ENCODE peak calls at places on chromosomes 5 and 9, in eight cellular contexts. J is IMR-90, P is A549, X is osteoblast, A is kidney, Q is left ventricle myocardium inferior, L is stomach, M is OCI-LY7. E is an unnamed sample. For H3K9me3, the result is how much of the 10 kb centered on the place peaks cover.

GRCh38 chr5:41410307-41410706 is 100.1 kb downstream of the PLCXD3 start:
- DNase-seq in J (no peak), P (no peak), X (no peak), A (no peak), Q (no peak), L (no peak), M (no peak), E (no peak)

GRCh38 chr9:21710792-21711191 is 91.6 kb upstream of the MTAP start:
- DNase-seq in J (peak), P (no peak), X (no peak), A (no peak), Q (no peak), L (no peak), M (no peak), E (no peak)

GRCh38 chr9:127555830-127556820 is 56.0 kb upstream of the STXBP1 start:
- DNase-seq in J (peak), P (peak), X (peak), A (peak), Q (peak), L (peak), M (no peak), E (peak)

GRCh38 chr5:149452007-149452664 is 73.0 kb upstream of the IL17B start:
- DNase-seq in J (peak), P (no peak), X (peak), A (no peak), Q (peak), L (peak), M (peak), E (peak)

GRCh38 chr9:123191260-123191659 is 77.1 kb downstream of the STRBP start:
- DNase-seq in J (no peak), P (no peak), X (no peak), A (no peak), Q (no peak), L (no peak), M (no peak), E (no peak)

GRCh38 chr9:8600914-8601680 is 801.5 kb upstream of the DMAC1 start:
- DNase-seq in J (no peak), P (no peak), X (no peak), A (no peak), Q (no peak), L (no peak), M (no peak), E (no peak)

GRCh38 chr5:54135042-54135441 is 175.3 kb downstream of the ARL15 start:
- DNase-seq in J (peak), P (no peak), X (peak), A (no peak), Q (no peak), L (no peak), M (no peak), E (no peak)

GRCh38 chr5:31250201-31250600 is 56.7 kb downstream of the CDH6 start:
- DNase-seq in J (no peak), P (no peak), X (no peak), A (no peak), Q (no peak), L (no peak), M (no peak), E (no peak)

GRCh38 chr9:127877566-127877998 is at the start of gene AK1:
- DNase-seq in J (peak), P (no peak), X (peak), A (peak), Q (peak), L (peak), M (no peak), E (peak)

GRCh38 chr5:11251242-11251641 is 490.2 kb upstream of the DAP start:
- DNase-seq in J (peak), P (no peak), X (no peak), A (no peak), Q (no peak), L (no peak), M (no peak), E (no peak)

GRCh38 chr5:56272765-56273164 is 39.6 kb upstream of the ANKRD55 start:
- DNase-seq in J (no peak), P (no peak), X (no peak), A (no peak), Q (no peak), L (no peak), M (no peak), E (no peak)

GRCh38 chr5:73263001-73263710 is 90.2 kb downstream of the TMEM174 start:
- DNase-seq in J (no peak), P (no peak), X (no peak), A (no peak), Q (no peak), L (no peak), M (no peak), E (no peak)

GRCh38 chr9:126162611-126163381 is 163.8 kb upstream of the MVB12B start:
- DNase-seq in J (no peak), P (no peak), X (no peak), A (peak), Q (no peak), L (peak), M (no peak), E (peak)

GRCh38 chr5:116681334-116682013 is 106.9 kb upstream of the SEMA6A start:
- DNase-seq in J (no peak), P (no peak), X (no peak), A (no peak), Q (no peak), L (no peak), M (no peak), E (no peak)

GRCh38 chr9:114413909-114414308 is 26.1 kb upstream of the AKNA start:
- DNase-seq in J (peak), P (no peak), X (peak), A (no peak), Q (no peak), L (no peak), M (no peak), E (no peak)

GRCh38 chr5:56314536-56314935 is 81.4 kb upstream of the ANKRD55 start:
- DNase-seq in J (no peak), P (peak), X (peak), A (no peak), Q (peak), L (no peak), M (peak), E (no peak)

DNA sequence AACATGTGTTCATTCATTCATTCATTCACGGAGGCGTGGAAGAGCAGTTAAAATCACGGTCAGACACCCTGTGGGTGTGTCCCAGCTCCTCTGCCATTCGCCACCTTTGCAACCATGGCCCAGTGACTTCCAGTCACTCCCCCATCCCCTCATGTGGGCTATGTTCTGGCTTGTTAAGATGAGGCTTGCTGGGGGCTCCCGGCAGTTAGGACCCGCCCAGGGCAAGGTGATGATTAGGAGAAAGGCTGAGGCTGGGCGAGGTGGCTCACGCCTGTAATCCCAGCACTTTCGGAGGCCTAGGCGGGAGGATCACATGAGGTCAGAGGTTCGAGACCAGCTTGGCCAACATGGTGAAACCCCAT is 24.9 kb upstream of the PTGES start:
- DNase-seq in J (no peak), P (no peak), X (no peak), A (no peak), Q (no peak), L (no peak), M (no peak), E (no peak)
- TF ChIP-seq CTCF in J (no peak), P (no peak), X (no peak), A (no peak), Q (no peak), L (no peak), M (no peak), E (no peak)

DNA sequence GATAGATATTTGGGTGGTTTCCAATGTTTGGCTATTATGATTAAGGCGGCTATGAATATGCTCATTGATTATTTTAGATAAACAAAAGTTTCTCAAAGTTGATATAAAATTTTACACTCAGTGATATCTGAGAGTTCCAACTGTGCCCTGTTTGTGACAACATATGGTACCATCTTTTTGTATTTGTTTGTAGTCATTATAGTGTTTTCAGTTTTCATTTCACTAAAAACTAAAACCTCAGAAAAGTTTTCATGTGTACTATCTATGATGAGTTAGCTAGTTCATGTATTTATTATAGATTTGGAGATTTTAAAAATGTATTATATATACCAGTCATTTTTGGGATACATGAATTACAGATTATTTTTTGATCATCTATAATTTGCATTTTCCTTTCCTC is 1111.4 kb downstream of the CDH18 start:
- DNase-seq in J (no peak), P (no peak), X (no peak), A (no peak), Q (no peak), L (no peak), M (no peak), E (no peak)
- H3K9me3 ChIP-seq in J (under half), P (under half), X (under half), A (under half), Q (under half), L (under half), M (under half), E (under half)

DNA sequence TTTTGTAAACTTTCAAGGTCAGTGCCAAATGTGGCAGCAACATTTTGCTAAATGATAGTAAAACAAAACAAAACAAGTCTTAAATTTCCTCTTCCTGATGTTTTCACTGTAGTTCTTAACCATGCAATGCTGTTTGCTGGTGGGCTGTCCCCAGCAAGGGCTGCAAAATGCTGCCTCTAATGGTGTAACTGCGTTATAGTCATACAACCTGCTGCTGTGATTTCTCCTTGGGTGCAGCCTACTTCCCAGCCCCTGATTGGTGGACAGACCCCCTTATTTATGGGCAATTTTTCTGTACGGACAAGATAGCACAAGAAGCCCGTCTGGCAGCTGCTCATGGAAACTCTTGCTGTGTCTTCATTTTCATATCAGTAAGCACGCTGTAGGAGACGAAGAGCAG is 26.6 kb upstream of the PIP5K1B start:
- DNase-seq in J (peak), P (peak), X (no peak), A (no peak), Q (no peak), L (no peak), M (peak), E (no peak)
- TF ChIP-seq CTCF in J (no peak), P (no peak), X (peak), A (peak), Q (peak), L (no peak), M (peak), E (no peak)

GRCh38 chr5:50301756-50302155 is 139.3 kb downstream of the EMB start:
- DNase-seq in J (no peak), P (no peak), X (no peak), A (no peak), Q (no peak), L (no peak), M (no peak), E (no peak)
- H3K9me3 ChIP-seq in J (under half), P (under half), X (under half), A (under half), Q (under half), L (under half), M (under half), E (under half)

DNA sequence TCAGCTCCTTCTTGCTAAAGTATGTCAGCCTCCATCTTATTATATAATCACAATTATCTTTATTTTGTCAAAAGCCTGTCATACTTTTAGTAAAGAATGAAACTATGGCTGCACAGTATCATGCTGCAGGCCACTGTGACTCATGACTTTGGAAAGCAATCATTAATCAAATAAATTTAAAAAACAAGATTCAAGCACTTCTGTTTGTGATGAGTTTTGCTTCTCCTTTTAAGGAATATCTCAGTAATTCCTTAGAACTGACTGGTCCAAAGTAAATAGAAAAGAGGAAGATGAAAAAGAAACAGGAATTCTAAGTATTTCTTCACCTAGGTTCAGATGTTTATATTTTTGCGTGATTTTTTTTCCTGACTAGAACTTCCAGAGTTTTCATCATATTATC is 83.1 kb downstream of the EDIL3 start:
- DNase-seq in J (peak), P (peak), X (peak), A (no peak), Q (no peak), L (no peak), M (no peak), E (no peak)
- TF ChIP-seq CTCF in J (no peak), P (no peak), X (no peak), A (no peak), Q (no peak), L (no peak), M (no peak), E (no peak)

E was measured in lung.